ENCODE peak calls at places on chromosomes 13 and 19, in four cellular contexts. One of them, this sample, is unnamed.

GRCh38 chr19:58514564-58515020 is 2.8 kb upstream of the SLC27A5 start:
- DNase-seq in colonic mucosa: no peak
- DNase-seq in pancreas: no peak
- DNase-seq in kidney epithelial cell: no peak
- DNase-seq in this sample: no peak

GRCh38 chr19:55034751-55035150 is 3.3 kb downstream of the GP6 start:
- DNase-seq in colonic mucosa: no peak
- DNase-seq in pancreas: no peak
- DNase-seq in kidney epithelial cell: no peak
- DNase-seq in this sample: no peak

GRCh38 chr13:83065136-83065535 is 817.1 kb downstream of the SLITRK1 start:
- DNase-seq in colonic mucosa: no peak
- DNase-seq in pancreas: no peak
- DNase-seq in kidney epithelial cell: no peak
- DNase-seq in this sample: no peak

GRCh38 chr13:44396963-44397580 is 23.4 kb downstream of the SERP2 start:
- DNase-seq in colonic mucosa: no peak
- DNase-seq in pancreas: no peak
- DNase-seq in kidney epithelial cell: peak
- DNase-seq in this sample: no peak

GRCh38 chr19:999379-999719 is 870 bp upstream of the GRIN3B start:
- DNase-seq in colonic mucosa: no peak
- DNase-seq in pancreas: no peak
- DNase-seq in kidney epithelial cell: no peak
- DNase-seq in this sample: no peak

GRCh38 chr19:3798137-3798536 is 12.0 kb upstream of the MATK start:
- DNase-seq in colonic mucosa: no peak
- DNase-seq in pancreas: no peak
- DNase-seq in kidney epithelial cell: no peak
- DNase-seq in this sample: no peak

GRCh38 chr13:46804391-46804815 is 7.4 kb upstream of the ESD start:
- DNase-seq in colonic mucosa: no peak
- DNase-seq in pancreas: no peak
- DNase-seq in kidney epithelial cell: peak
- DNase-seq in this sample: peak

GRCh38 chr19:1066748-1067340 is at the start of gene ARHGAP45:
- DNase-seq in colonic mucosa: peak
- DNase-seq in pancreas: no peak
- DNase-seq in kidney epithelial cell: no peak
- DNase-seq in this sample: no peak

GRCh38 chr19:12272980-12273901 is 21.4 kb downstream of the ZNF44 start:
- DNase-seq in colonic mucosa: no peak
- DNase-seq in pancreas: no peak
- DNase-seq in kidney epithelial cell: no peak
- DNase-seq in this sample: no peak

GRCh38 chr19:58409010-58409790 is 751 bp downstream of the ZNF584 start:
- DNase-seq in colonic mucosa: no peak
- DNase-seq in pancreas: peak
- DNase-seq in kidney epithelial cell: no peak
- DNase-seq in this sample: no peak

GRCh38 chr19:8571006-8571411 is 6.2 kb downstream of the MYO1F start:
- DNase-seq in colonic mucosa: peak
- DNase-seq in pancreas: no peak
- DNase-seq in kidney epithelial cell: no peak
- DNase-seq in this sample: no peak

GRCh38 chr13:51557875-51558604 is 26.2 kb upstream of the WDFY2 start:
- DNase-seq in colonic mucosa: no peak
- DNase-seq in pancreas: no peak
- DNase-seq in kidney epithelial cell: peak
- DNase-seq in this sample: no peak

GRCh38 chr13:33678084-33678483 is 139.9 kb upstream of the RFC3 start:
- DNase-seq in colonic mucosa: no peak
- DNase-seq in pancreas: no peak
- DNase-seq in kidney epithelial cell: no peak
- DNase-seq in this sample: no peak

GRCh38 chr19:10553943-10554381 is 10.3 kb downstream of the ATG4D start:
- DNase-seq in colonic mucosa: peak
- DNase-seq in pancreas: peak
- DNase-seq in kidney epithelial cell: no peak
- DNase-seq in this sample: no peak

GRCh38 chr13:112837371-112838037 is 131.5 kb upstream of the MCF2L start:
- DNase-seq in colonic mucosa: no peak
- DNase-seq in pancreas: no peak
- DNase-seq in kidney epithelial cell: no peak
- DNase-seq in this sample: no peak

GRCh38 chr19:1470864-1471513 is 8.0 kb downstream of the C19orf25 start:
- DNase-seq in colonic mucosa: no peak
- DNase-seq in pancreas: peak
- DNase-seq in kidney epithelial cell: no peak
- DNase-seq in this sample: no peak

GRCh38 chr13:48727252-48728011 is 73.7 kb downstream of the CYSLTR2 start:
- DNase-seq in colonic mucosa: no peak
- DNase-seq in pancreas: no peak
- DNase-seq in kidney epithelial cell: no peak
- DNase-seq in this sample: peak

GRCh38 chr13:44048326-44048725 is 168.6 kb downstream of the LACC1 start:
- DNase-seq in colonic mucosa: no peak
- DNase-seq in pancreas: no peak
- DNase-seq in kidney epithelial cell: no peak
- DNase-seq in this sample: no peak

GRCh38 chr13:50788551-50788950 is 54.9 kb downstream of the DLEU7 start:
- DNase-seq in colonic mucosa: no peak
- DNase-seq in pancreas: no peak
- DNase-seq in kidney epithelial cell: no peak
- DNase-seq in this sample: no peak

GRCh38 chr13:101026736-101027398 is 352.3 kb upstream of the TMTC4 start:
- DNase-seq in colonic mucosa: no peak
- DNase-seq in pancreas: no peak
- DNase-seq in kidney epithelial cell: no peak
- DNase-seq in this sample: no peak

GRCh38 chr13:80070024-80070703 is 270.8 kb downstream of the SPRY2 start:
- DNase-seq in colonic mucosa: peak
- DNase-seq in pancreas: no peak
- DNase-seq in kidney epithelial cell: no peak
- DNase-seq in this sample: no peak

GRCh38 chr19:2983351-2984195 is 6.2 kb downstream of the TLE6 start:
- DNase-seq in colonic mucosa: peak
- DNase-seq in pancreas: peak
- DNase-seq in kidney epithelial cell: peak
- DNase-seq in this sample: no peak

GRCh38 chr13:51977606-51978005 is 33.6 kb downstream of the ATP7B start:
- DNase-seq in colonic mucosa: no peak
- DNase-seq in pancreas: no peak
- DNase-seq in kidney epithelial cell: no peak
- DNase-seq in this sample: no peak

GRCh38 chr13:104694397-104694796 is 1628.2 kb upstream of the SLC10A2 start:
- DNase-seq in colonic mucosa: no peak
- DNase-seq in pancreas: no peak
- DNase-seq in kidney epithelial cell: no peak
- DNase-seq in this sample: no peak

GRCh38 chr13:20616059-20616797 is 49.3 kb downstream of the IFT88 start:
- DNase-seq in colonic mucosa: no peak
- DNase-seq in pancreas: no peak
- DNase-seq in kidney epithelial cell: peak
- DNase-seq in this sample: peak

GRCh38 chr19:17049711-17050280 is 23.2 kb upstream of the CPAMD8 start:
- DNase-seq in colonic mucosa: peak
- DNase-seq in pancreas: no peak
- DNase-seq in kidney epithelial cell: no peak
- DNase-seq in this sample: no peak

GRCh38 chr19:12838182-12838890 is at the start of gene MAST1:
- DNase-seq in colonic mucosa: peak
- DNase-seq in pancreas: peak
- DNase-seq in kidney epithelial cell: no peak
- DNase-seq in this sample: no peak

GRCh38 chr13:89455741-89456140 is 1784.6 kb downstream of the SLITRK5 start:
- DNase-seq in colonic mucosa: no peak
- DNase-seq in pancreas: no peak
- DNase-seq in kidney epithelial cell: no peak
- DNase-seq in this sample: no peak

GRCh38 chr13:45674908-45675307 is 27.2 kb upstream of the CBY2 start:
- DNase-seq in colonic mucosa: no peak
- DNase-seq in pancreas: no peak
- DNase-seq in kidney epithelial cell: peak
- DNase-seq in this sample: peak

GRCh38 chr19:9187191-9187590 is 8.4 kb downstream of the OR7D2 start:
- DNase-seq in colonic mucosa: no peak
- DNase-seq in pancreas: no peak
- DNase-seq in kidney epithelial cell: no peak
- DNase-seq in this sample: no peak

GRCh38 chr19:39177736-39178135 is 19.0 kb upstream of the NCCRP1 start:
- DNase-seq in colonic mucosa: no peak
- DNase-seq in pancreas: no peak
- DNase-seq in kidney epithelial cell: no peak
- DNase-seq in this sample: no peak

GRCh38 chr19:39533791-39534190 is 1.1 kb upstream of the EID2B start:
- DNase-seq in colonic mucosa: no peak
- DNase-seq in pancreas: no peak
- DNase-seq in kidney epithelial cell: no peak
- DNase-seq in this sample: no peak

GRCh38 chr19:44356383-44357111 is at the start of gene ZNF112:
- DNase-seq in colonic mucosa: peak
- DNase-seq in pancreas: peak
- DNase-seq in kidney epithelial cell: peak
- DNase-seq in this sample: peak

GRCh38 chr19:44748426-44749254 is at the start of gene BCL3:
- DNase-seq in colonic mucosa: peak
- DNase-seq in pancreas: peak
- DNase-seq in kidney epithelial cell: no peak
- DNase-seq in this sample: no peak

GRCh38 chr13:23898101-23898500 is 799 bp upstream of the C1QTNF9B start:
- DNase-seq in colonic mucosa: peak
- DNase-seq in pancreas: no peak
- DNase-seq in kidney epithelial cell: no peak
- DNase-seq in this sample: no peak

GRCh38 chr19:54312011-54312410 is 955 bp downstream of the LILRA5 start:
- DNase-seq in colonic mucosa: no peak
- DNase-seq in pancreas: no peak
- DNase-seq in kidney epithelial cell: no peak
- DNase-seq in this sample: no peak

GRCh38 chr13:31207630-31208549 is 8.1 kb downstream of the B3GLCT start:
- DNase-seq in colonic mucosa: no peak
- DNase-seq in pancreas: no peak
- DNase-seq in kidney epithelial cell: no peak
- DNase-seq in this sample: no peak

DNA sequence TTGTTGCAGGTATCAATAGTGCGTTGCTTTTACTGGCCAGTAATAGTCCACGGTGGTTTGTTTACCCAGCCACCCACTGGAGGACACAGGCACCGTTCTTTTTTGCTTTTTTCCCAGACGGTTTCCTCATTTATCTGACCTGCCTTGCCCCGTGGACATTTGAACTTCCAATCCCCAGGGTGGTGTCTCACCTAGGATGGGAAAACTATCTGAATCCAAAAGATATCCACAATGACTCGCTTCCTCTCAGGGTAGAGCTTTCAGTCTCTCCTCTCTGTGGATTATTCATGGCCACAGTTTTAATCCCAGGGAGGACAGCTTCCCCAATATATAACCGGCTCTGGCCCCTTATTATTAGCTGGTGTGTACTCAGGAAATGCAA is 170.8 kb downstream of the FOXO1 start:
- DNase-seq in colonic mucosa: no peak
- DNase-seq in pancreas: no peak
- DNase-seq in kidney epithelial cell: no peak
- DNase-seq in this sample: no peak
- TF ChIP-seq CTCF in colonic mucosa: no peak
- TF ChIP-seq CTCF in pancreas: no peak
- TF ChIP-seq CTCF in kidney epithelial cell: no peak
- TF ChIP-seq CTCF in this sample: no peak

GRCh38 chr19:49441210-49441959 is at the start of gene SLC17A7:
- DNase-seq in colonic mucosa: peak
- DNase-seq in pancreas: no peak
- DNase-seq in kidney epithelial cell: no peak
- DNase-seq in this sample: no peak
- H3K4me3 ChIP-seq in colonic mucosa: no peak
- H3K4me3 ChIP-seq in pancreas: peak
- H3K4me3 ChIP-seq in kidney epithelial cell: no peak
- H3K4me3 ChIP-seq in this sample: no peak

GRCh38 chr13:84648069-84648640 is 765.9 kb upstream of the SLITRK1 start:
- DNase-seq in colonic mucosa: no peak
- DNase-seq in pancreas: no peak
- DNase-seq in kidney epithelial cell: no peak
- DNase-seq in this sample: no peak
- TF ChIP-seq CTCF in colonic mucosa: no peak
- TF ChIP-seq CTCF in pancreas: no peak
- TF ChIP-seq CTCF in kidney epithelial cell: peak
- TF ChIP-seq CTCF in this sample: no peak

GRCh38 chr19:19146000-19146608 is 7.8 kb upstream of the TMEM161A start:
- DNase-seq in colonic mucosa: peak
- DNase-seq in pancreas: peak
- DNase-seq in kidney epithelial cell: no peak
- DNase-seq in this sample: peak
- H3K4me3 ChIP-seq in colonic mucosa: no peak
- H3K4me3 ChIP-seq in pancreas: no peak
- H3K4me3 ChIP-seq in kidney epithelial cell: no peak
- H3K4me3 ChIP-seq in this sample: no peak

DNA sequence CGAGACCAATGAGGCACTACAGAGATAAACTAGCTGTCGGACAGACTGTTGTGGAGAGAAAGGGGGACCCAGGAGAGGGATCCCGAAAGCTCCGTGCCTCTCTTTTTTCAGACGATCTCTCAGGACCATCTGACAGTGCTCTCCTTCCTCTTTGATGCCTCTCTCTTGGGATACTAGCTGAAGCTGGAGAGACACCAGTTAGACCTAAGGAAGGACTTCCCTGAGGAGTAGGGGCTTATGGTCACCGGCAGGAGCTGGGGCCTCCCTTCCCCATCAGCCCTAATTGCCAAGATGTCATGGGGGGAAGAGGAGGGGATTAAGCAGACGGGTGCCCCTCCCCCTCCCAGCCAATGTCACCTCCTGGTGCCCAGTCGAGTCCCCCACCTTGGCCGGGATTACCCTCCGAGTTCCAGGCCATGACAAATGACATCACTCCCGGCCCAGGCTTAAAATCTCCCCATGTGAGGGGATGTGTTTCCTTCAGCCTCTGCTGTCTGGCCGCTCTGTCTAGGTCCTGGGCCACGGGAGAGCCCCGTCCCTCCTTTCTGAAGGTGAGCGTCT is at the start of gene CRX:
- DNase-seq in colonic mucosa: no peak
- DNase-seq in pancreas: no peak
- DNase-seq in kidney epithelial cell: no peak
- DNase-seq in this sample: no peak
- TF ChIP-seq CTCF in colonic mucosa: no peak
- TF ChIP-seq CTCF in pancreas: no peak
- TF ChIP-seq CTCF in kidney epithelial cell: no peak
- TF ChIP-seq CTCF in this sample: no peak

GRCh38 chr13:102045713-102046112 is 356.1 kb downstream of the FGF14 start:
- DNase-seq in colonic mucosa: no peak
- DNase-seq in pancreas: no peak
- DNase-seq in kidney epithelial cell: no peak
- DNase-seq in this sample: no peak
- H3K4me3 ChIP-seq in colonic mucosa: no peak
- H3K4me3 ChIP-seq in pancreas: no peak
- H3K4me3 ChIP-seq in kidney epithelial cell: no peak
- H3K4me3 ChIP-seq in this sample: no peak

This sample was measured in HFF-Myc.